ENCODE peak calls at places on chromosomes 5 and 9, in nine cellular contexts. One of them, this sample, is unnamed.

GRCh38 chr5:145912594-145912993 is 23.8 kb upstream of the SH3RF2 start:
- DNase-seq in astrocyte: no peak
- DNase-seq in natural killer cell: no peak
- DNase-seq in stomach: no peak
- DNase-seq in uterus: no peak
- DNase-seq in psoas muscle: no peak
- DNase-seq in lower lobe of right lung: no peak
- DNase-seq in HepG2: no peak
- DNase-seq in foreskin fibroblast: no peak
- DNase-seq in this sample: no peak

GRCh38 chr9:70315389-70315788 is 56.6 kb downstream of the SMC5 start:
- DNase-seq in natural killer cell: no peak
- DNase-seq in stomach: no peak
- DNase-seq in astrocyte: peak
- DNase-seq in HepG2: no peak
- DNase-seq in lower lobe of right lung: no peak
- DNase-seq in foreskin fibroblast: peak
- DNase-seq in psoas muscle: no peak
- DNase-seq in uterus: no peak
- DNase-seq in this sample: no peak

GRCh38 chr5:148290271-148291195 is 21.7 kb upstream of the SPINK7 start:
- DNase-seq in psoas muscle: no peak
- DNase-seq in HepG2: peak
- DNase-seq in lower lobe of right lung: no peak
- DNase-seq in uterus: no peak
- DNase-seq in foreskin fibroblast: peak
- DNase-seq in natural killer cell: no peak
- DNase-seq in astrocyte: no peak
- DNase-seq in stomach: no peak
- DNase-seq in this sample: peak

GRCh38 chr9:102038006-102038405 is 299.6 kb upstream of the GRIN3A start:
- DNase-seq in natural killer cell: no peak
- DNase-seq in lower lobe of right lung: no peak
- DNase-seq in stomach: no peak
- DNase-seq in uterus: no peak
- DNase-seq in psoas muscle: no peak
- DNase-seq in astrocyte: no peak
- DNase-seq in HepG2: no peak
- DNase-seq in foreskin fibroblast: no peak
- DNase-seq in this sample: no peak

GRCh38 chr9:130474131-130474530 is 29.4 kb downstream of the ASS1 start:
- DNase-seq in psoas muscle: no peak
- DNase-seq in uterus: no peak
- DNase-seq in natural killer cell: no peak
- DNase-seq in lower lobe of right lung: no peak
- DNase-seq in HepG2: no peak
- DNase-seq in foreskin fibroblast: no peak
- DNase-seq in stomach: no peak
- DNase-seq in astrocyte: no peak
- DNase-seq in this sample: no peak

GRCh38 chr5:148794729-148795590 is 31.5 kb upstream of the ADRB2 start:
- DNase-seq in stomach: no peak
- DNase-seq in uterus: no peak
- DNase-seq in foreskin fibroblast: no peak
- DNase-seq in astrocyte: peak
- DNase-seq in HepG2: no peak
- DNase-seq in lower lobe of right lung: no peak
- DNase-seq in psoas muscle: no peak
- DNase-seq in natural killer cell: no peak
- DNase-seq in this sample: no peak

GRCh38 chr9:115104908-115105307 is 13.0 kb downstream of the TNC start:
- DNase-seq in uterus: no peak
- DNase-seq in stomach: no peak
- DNase-seq in natural killer cell: no peak
- DNase-seq in HepG2: no peak
- DNase-seq in psoas muscle: no peak
- DNase-seq in astrocyte: peak
- DNase-seq in lower lobe of right lung: no peak
- DNase-seq in foreskin fibroblast: peak
- DNase-seq in this sample: no peak

GRCh38 chr9:37486616-37487544 is 1.1 kb downstream of the POLR1E start:
- DNase-seq in natural killer cell: no peak
- DNase-seq in astrocyte: peak
- DNase-seq in HepG2: no peak
- DNase-seq in lower lobe of right lung: no peak
- DNase-seq in foreskin fibroblast: peak
- DNase-seq in psoas muscle: no peak
- DNase-seq in uterus: peak
- DNase-seq in stomach: no peak
- DNase-seq in this sample: no peak

GRCh38 chr9:23820731-23821399 is 5.2 kb downstream of the ELAVL2 start:
- DNase-seq in stomach: no peak
- DNase-seq in lower lobe of right lung: no peak
- DNase-seq in foreskin fibroblast: peak
- DNase-seq in uterus: no peak
- DNase-seq in astrocyte: no peak
- DNase-seq in HepG2: no peak
- DNase-seq in natural killer cell: no peak
- DNase-seq in psoas muscle: no peak
- DNase-seq in this sample: no peak

GRCh38 chr9:34123682-34124081 is 2.8 kb downstream of the DCAF12 start:
- DNase-seq in psoas muscle: no peak
- DNase-seq in uterus: no peak
- DNase-seq in lower lobe of right lung: peak
- DNase-seq in HepG2: no peak
- DNase-seq in stomach: peak
- DNase-seq in astrocyte: no peak
- DNase-seq in natural killer cell: no peak
- DNase-seq in foreskin fibroblast: no peak
- DNase-seq in this sample: peak

GRCh38 chr5:73028991-73029540 is 73.2 kb downstream of the FCHO2 start:
- DNase-seq in psoas muscle: no peak
- DNase-seq in astrocyte: peak
- DNase-seq in foreskin fibroblast: peak
- DNase-seq in natural killer cell: no peak
- DNase-seq in HepG2: no peak
- DNase-seq in lower lobe of right lung: no peak
- DNase-seq in stomach: no peak
- DNase-seq in uterus: no peak
- DNase-seq in this sample: no peak

GRCh38 chr5:16593013-16593412 is 23.8 kb downstream of the RETREG1 start:
- DNase-seq in HepG2: no peak
- DNase-seq in astrocyte: peak
- DNase-seq in foreskin fibroblast: peak
- DNase-seq in psoas muscle: no peak
- DNase-seq in natural killer cell: no peak
- DNase-seq in uterus: no peak
- DNase-seq in stomach: no peak
- DNase-seq in lower lobe of right lung: no peak
- DNase-seq in this sample: no peak

GRCh38 chr9:38117646-38118045 is 48.6 kb upstream of the SHB start:
- DNase-seq in HepG2: no peak
- DNase-seq in lower lobe of right lung: no peak
- DNase-seq in natural killer cell: no peak
- DNase-seq in foreskin fibroblast: peak
- DNase-seq in stomach: no peak
- DNase-seq in psoas muscle: no peak
- DNase-seq in uterus: no peak
- DNase-seq in astrocyte: no peak
- DNase-seq in this sample: no peak

GRCh38 chr9:70947086-70947485 is 174.3 kb downstream of the TRPM3 start:
- DNase-seq in stomach: no peak
- DNase-seq in foreskin fibroblast: peak
- DNase-seq in astrocyte: peak
- DNase-seq in uterus: no peak
- DNase-seq in lower lobe of right lung: no peak
- DNase-seq in psoas muscle: no peak
- DNase-seq in natural killer cell: no peak
- DNase-seq in HepG2: no peak
- DNase-seq in this sample: no peak

GRCh38 chr5:180689071-180689694 is 39.8 kb upstream of the FLT4 start:
- DNase-seq in astrocyte: no peak
- DNase-seq in natural killer cell: peak
- DNase-seq in lower lobe of right lung: no peak
- DNase-seq in psoas muscle: no peak
- DNase-seq in foreskin fibroblast: no peak
- DNase-seq in HepG2: no peak
- DNase-seq in stomach: no peak
- DNase-seq in uterus: no peak
- DNase-seq in this sample: no peak

GRCh38 chr5:14256026-14256690 is 113.0 kb downstream of the TRIO start:
- DNase-seq in psoas muscle: no peak
- DNase-seq in astrocyte: no peak
- DNase-seq in lower lobe of right lung: no peak
- DNase-seq in HepG2: no peak
- DNase-seq in uterus: no peak
- DNase-seq in foreskin fibroblast: no peak
- DNase-seq in natural killer cell: no peak
- DNase-seq in stomach: no peak
- DNase-seq in this sample: no peak

GRCh38 chr5:143316844-143317631 is 86.4 kb downstream of the NR3C1 start:
- DNase-seq in psoas muscle: no peak
- DNase-seq in uterus: no peak
- DNase-seq in stomach: no peak
- DNase-seq in astrocyte: peak
- DNase-seq in natural killer cell: no peak
- DNase-seq in lower lobe of right lung: no peak
- DNase-seq in HepG2: no peak
- DNase-seq in foreskin fibroblast: peak
- DNase-seq in this sample: no peak

GRCh38 chr5:9775339-9775738 is 145.2 kb upstream of the TAS2R1 start:
- DNase-seq in uterus: no peak
- DNase-seq in HepG2: no peak
- DNase-seq in stomach: no peak
- DNase-seq in foreskin fibroblast: peak
- DNase-seq in natural killer cell: no peak
- DNase-seq in astrocyte: peak
- DNase-seq in psoas muscle: no peak
- DNase-seq in lower lobe of right lung: no peak
- DNase-seq in this sample: no peak

GRCh38 chr9:75979362-75979761 is 88.9 kb downstream of the PCSK5 start:
- DNase-seq in uterus: no peak
- DNase-seq in stomach: no peak
- DNase-seq in psoas muscle: no peak
- DNase-seq in natural killer cell: no peak
- DNase-seq in lower lobe of right lung: no peak
- DNase-seq in astrocyte: no peak
- DNase-seq in HepG2: peak
- DNase-seq in foreskin fibroblast: peak
- DNase-seq in this sample: peak

GRCh38 chr9:127886401-127886972 is 9.0 kb upstream of the AK1 start:
- DNase-seq in HepG2: no peak
- DNase-seq in lower lobe of right lung: no peak
- DNase-seq in stomach: no peak
- DNase-seq in natural killer cell: no peak
- DNase-seq in uterus: peak
- DNase-seq in foreskin fibroblast: no peak
- DNase-seq in astrocyte: no peak
- DNase-seq in psoas muscle: no peak
- DNase-seq in this sample: no peak

GRCh38 chr5:136901-137300 is 44.9 kb downstream of the PLEKHG4B start:
- DNase-seq in uterus: no peak
- DNase-seq in psoas muscle: no peak
- DNase-seq in lower lobe of right lung: no peak
- DNase-seq in astrocyte: no peak
- DNase-seq in HepG2: no peak
- DNase-seq in foreskin fibroblast: no peak
- DNase-seq in natural killer cell: no peak
- DNase-seq in stomach: no peak
- DNase-seq in this sample: no peak
- TF ChIP-seq CTCF in uterus: no peak
- TF ChIP-seq CTCF in psoas muscle: no peak
- TF ChIP-seq CTCF in lower lobe of right lung: no peak
- TF ChIP-seq CTCF in astrocyte: no peak
- TF ChIP-seq CTCF in HepG2: no peak
- TF ChIP-seq CTCF in foreskin fibroblast: no peak
- TF ChIP-seq CTCF in natural killer cell: no peak
- TF ChIP-seq CTCF in stomach: no peak
- TF ChIP-seq CTCF in this sample: no peak

DNA sequence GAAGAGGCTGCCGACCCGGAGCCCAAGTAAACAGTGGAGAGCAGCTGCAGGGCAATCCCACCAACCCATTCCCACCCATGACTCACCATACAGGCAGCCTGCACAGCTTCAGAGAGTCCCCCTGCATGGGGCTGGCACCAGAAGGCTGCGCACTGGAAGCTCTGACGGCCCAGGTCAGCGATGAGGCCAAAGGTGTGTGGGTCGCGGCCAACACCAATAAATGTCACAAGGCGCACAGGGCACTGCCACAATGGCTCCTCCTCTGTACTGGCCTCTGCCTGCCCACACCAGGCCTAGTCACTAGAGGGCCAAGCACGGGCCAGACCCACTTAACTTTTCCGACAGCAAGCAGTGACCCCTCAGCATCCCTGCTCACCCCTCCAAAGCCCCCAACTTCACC is 3.0 kb upstream of the SRA1 start:
- DNase-seq in uterus: no peak
- DNase-seq in natural killer cell: no peak
- DNase-seq in lower lobe of right lung: no peak
- DNase-seq in psoas muscle: no peak
- DNase-seq in foreskin fibroblast: no peak
- DNase-seq in astrocyte: no peak
- DNase-seq in stomach: no peak
- DNase-seq in HepG2: no peak
- DNase-seq in this sample: no peak
- TF ChIP-seq CTCF in uterus: no peak
- TF ChIP-seq CTCF in natural killer cell: no peak
- TF ChIP-seq CTCF in lower lobe of right lung: no peak
- TF ChIP-seq CTCF in psoas muscle: no peak
- TF ChIP-seq CTCF in foreskin fibroblast: no peak
- TF ChIP-seq CTCF in astrocyte: no peak
- TF ChIP-seq CTCF in stomach: no peak
- TF ChIP-seq CTCF in HepG2: no peak
- TF ChIP-seq CTCF in this sample: no peak

DNA sequence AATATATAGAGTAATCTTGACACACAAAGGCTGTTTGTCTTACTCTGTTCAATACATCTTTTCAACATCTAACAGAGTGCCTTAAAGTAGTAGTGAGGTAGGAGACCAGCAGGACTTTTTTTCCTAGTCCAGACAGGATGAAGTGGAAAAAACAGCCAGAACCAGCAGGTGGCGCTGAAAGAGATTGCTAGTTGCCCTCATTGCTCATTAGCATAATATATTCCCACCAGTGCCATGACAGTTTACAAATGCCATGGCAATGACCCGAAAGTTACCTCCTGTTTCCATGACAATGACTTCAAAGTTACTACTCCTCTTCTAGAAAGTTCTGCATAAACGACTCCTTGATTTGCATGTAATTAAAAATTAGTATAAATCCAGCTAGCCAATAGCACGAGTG is 387.4 kb downstream of the ACTL7B start:
- DNase-seq in natural killer cell: no peak
- DNase-seq in foreskin fibroblast: peak
- DNase-seq in lower lobe of right lung: peak
- DNase-seq in stomach: no peak
- DNase-seq in astrocyte: no peak
- DNase-seq in uterus: no peak
- DNase-seq in HepG2: no peak
- DNase-seq in psoas muscle: peak
- DNase-seq in this sample: peak
- TF ChIP-seq CTCF in natural killer cell: no peak
- TF ChIP-seq CTCF in foreskin fibroblast: peak
- TF ChIP-seq CTCF in lower lobe of right lung: peak
- TF ChIP-seq CTCF in stomach: no peak
- TF ChIP-seq CTCF in astrocyte: peak
- TF ChIP-seq CTCF in uterus: no peak
- TF ChIP-seq CTCF in HepG2: peak
- TF ChIP-seq CTCF in psoas muscle: peak
- TF ChIP-seq CTCF in this sample: peak

GRCh38 chr9:93669958-93670207 is 93.5 kb downstream of the PHF2 start:
- DNase-seq in lower lobe of right lung: no peak
- DNase-seq in natural killer cell: no peak
- DNase-seq in stomach: no peak
- DNase-seq in astrocyte: no peak
- DNase-seq in HepG2: no peak
- DNase-seq in uterus: no peak
- DNase-seq in foreskin fibroblast: no peak
- DNase-seq in psoas muscle: no peak
- DNase-seq in this sample: no peak
- TF ChIP-seq CTCF in lower lobe of right lung: no peak
- TF ChIP-seq CTCF in natural killer cell: no peak
- TF ChIP-seq CTCF in stomach: no peak
- TF ChIP-seq CTCF in astrocyte: no peak
- TF ChIP-seq CTCF in HepG2: no peak
- TF ChIP-seq CTCF in uterus: no peak
- TF ChIP-seq CTCF in foreskin fibroblast: no peak
- TF ChIP-seq CTCF in psoas muscle: no peak
- TF ChIP-seq CTCF in this sample: no peak

This sample was measured in GM13977.